ENCODE peak calls at places on chromosomes 13 and 19, in seven cellular contexts. One of them, this sample, is unnamed.

GRCh38 chr13:43848250-43848649 is 31.3 kb downstream of the CCDC122 start:
- DNase-seq in sigmoid colon: no peak
- DNase-seq in stomach: no peak
- DNase-seq in CD4-positive, alpha-beta memory T cell: no peak
- DNase-seq in IMR-90: peak; percentile 71
- DNase-seq in cardiac muscle cell: peak; percentile 92
- DNase-seq in psoas muscle: no peak
- DNase-seq in this sample: no peak

GRCh38 chr19:2097330-2098327 is 914 bp downstream of the IZUMO4 start:
- DNase-seq in psoas muscle: no peak
- DNase-seq in sigmoid colon: peak; percentile 80
- DNase-seq in stomach: no peak
- DNase-seq in cardiac muscle cell: no peak
- DNase-seq in CD4-positive, alpha-beta memory T cell: no peak
- DNase-seq in IMR-90: no peak
- DNase-seq in this sample: no peak

GRCh38 chr19:1130801-1131717 is 27.3 kb downstream of the GPX4 start:
- DNase-seq in cardiac muscle cell: peak; percentile 29
- DNase-seq in stomach: peak; percentile 46
- DNase-seq in sigmoid colon: no peak
- DNase-seq in CD4-positive, alpha-beta memory T cell: peak; percentile 57
- DNase-seq in psoas muscle: no peak
- DNase-seq in IMR-90: no peak
- DNase-seq in this sample: no peak

GRCh38 chr13:49421391-49421790 is 22.5 kb downstream of the CAB39L start:
- DNase-seq in IMR-90: no peak
- DNase-seq in cardiac muscle cell: peak; percentile 27
- DNase-seq in sigmoid colon: no peak
- DNase-seq in psoas muscle: no peak
- DNase-seq in CD4-positive, alpha-beta memory T cell: peak; percentile 5
- DNase-seq in stomach: no peak
- DNase-seq in this sample: peak; percentile 13

GRCh38 chr19:42095814-42096230 is 19.9 kb downstream of the ZNF574 start:
- DNase-seq in cardiac muscle cell: no peak
- DNase-seq in psoas muscle: no peak
- DNase-seq in CD4-positive, alpha-beta memory T cell: no peak
- DNase-seq in stomach: no peak
- DNase-seq in sigmoid colon: no peak
- DNase-seq in IMR-90: no peak
- DNase-seq in this sample: no peak

GRCh38 chr19:48348039-48348438 is 15.7 kb downstream of the TMEM143 start:
- DNase-seq in cardiac muscle cell: peak; percentile 20
- DNase-seq in sigmoid colon: no peak
- DNase-seq in CD4-positive, alpha-beta memory T cell: no peak
- DNase-seq in psoas muscle: no peak
- DNase-seq in stomach: no peak
- DNase-seq in IMR-90: no peak
- DNase-seq in this sample: peak; percentile 40

GRCh38 chr13:112615391-112615790 is 27.4 kb upstream of the TUBGCP3 start:
- DNase-seq in CD4-positive, alpha-beta memory T cell: no peak
- DNase-seq in cardiac muscle cell: no peak
- DNase-seq in stomach: no peak
- DNase-seq in psoas muscle: no peak
- DNase-seq in sigmoid colon: no peak
- DNase-seq in IMR-90: no peak
- DNase-seq in this sample: no peak

GRCh38 chr13:59901191-59901590 is 262.5 kb downstream of the DIAPH3 start:
- DNase-seq in cardiac muscle cell: no peak
- DNase-seq in CD4-positive, alpha-beta memory T cell: no peak
- DNase-seq in psoas muscle: no peak
- DNase-seq in IMR-90: no peak
- DNase-seq in sigmoid colon: no peak
- DNase-seq in stomach: no peak
- DNase-seq in this sample: no peak

GRCh38 chr13:24159921-24160324 is 597 bp upstream of the SPATA13 start:
- DNase-seq in sigmoid colon: no peak
- DNase-seq in psoas muscle: no peak
- DNase-seq in CD4-positive, alpha-beta memory T cell: no peak
- DNase-seq in stomach: no peak
- DNase-seq in cardiac muscle cell: no peak
- DNase-seq in IMR-90: no peak
- DNase-seq in this sample: no peak

DNA sequence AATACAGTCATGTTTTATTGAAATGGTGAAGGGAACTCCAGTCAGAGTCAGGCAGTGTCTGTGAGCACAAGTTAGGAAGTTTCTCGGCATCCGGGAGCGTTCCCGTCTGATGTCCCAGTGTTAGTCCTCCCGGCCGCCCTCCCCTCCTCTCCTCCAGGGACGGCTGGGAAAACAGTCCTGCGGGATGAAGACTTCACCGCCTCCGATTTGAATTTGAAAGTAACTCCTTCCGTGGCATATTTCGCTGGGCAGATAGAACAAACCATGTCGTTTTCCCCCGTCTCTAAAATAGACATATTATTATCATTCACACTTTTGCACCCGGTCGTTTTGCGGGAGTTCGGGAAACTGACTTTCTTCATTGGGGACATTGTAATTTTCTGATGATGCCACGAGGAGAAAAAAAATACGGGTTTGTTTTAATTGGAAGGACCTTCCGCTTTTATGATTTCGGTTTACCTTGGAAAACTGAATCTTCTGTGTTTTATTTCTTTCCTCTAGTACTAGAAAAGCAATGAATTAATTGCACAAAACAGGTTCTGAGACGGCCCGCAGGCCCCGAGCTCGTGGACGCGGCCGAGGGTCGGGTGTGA is 76.6 kb downstream of the ZIC5 start:
- DNase-seq in stomach: no peak
- DNase-seq in psoas muscle: no peak
- DNase-seq in IMR-90: no peak
- DNase-seq in CD4-positive, alpha-beta memory T cell: no peak
- DNase-seq in sigmoid colon: no peak
- DNase-seq in cardiac muscle cell: no peak
- DNase-seq in this sample: no peak
- H3K27me3 ChIP-seq in stomach: peaks cover 70% of the 10 kb centered on the region
- H3K27me3 ChIP-seq in psoas muscle: peaks cover 28% of the 10 kb centered on the region
- H3K27me3 ChIP-seq in IMR-90: peaks cover 68% of the 10 kb centered on the region
- H3K27me3 ChIP-seq in CD4-positive, alpha-beta memory T cell: peaks cover 19% of the 10 kb centered on the region
- H3K27me3 ChIP-seq in sigmoid colon: peaks cover 19% of the 10 kb centered on the region
- H3K27me3 ChIP-seq in cardiac muscle cell: peaks cover 56% of the 10 kb centered on the region
- H3K27me3 ChIP-seq in this sample: peaks cover 20% of the 10 kb centered on the region

DNA sequence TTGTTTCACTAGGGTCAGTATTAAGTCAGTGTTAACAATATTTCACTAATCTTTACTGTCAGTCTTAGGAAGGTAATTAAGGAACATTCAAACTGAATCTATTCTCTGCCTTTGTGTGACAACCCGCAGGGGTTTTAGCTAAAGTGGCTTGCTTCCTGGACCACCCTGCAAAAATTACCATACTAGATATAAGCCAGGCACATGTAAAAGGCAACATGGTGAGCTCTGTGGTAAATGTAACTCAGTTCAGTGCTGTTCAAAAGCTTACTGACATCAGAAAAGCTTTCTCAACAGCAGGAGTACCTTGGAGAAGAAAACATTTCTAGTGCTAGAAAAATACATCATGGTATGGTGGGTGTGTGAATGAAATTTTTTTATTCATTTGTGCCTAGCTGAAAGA is 116.7 kb downstream of the FREM2 start:
- DNase-seq in sigmoid colon: no peak
- DNase-seq in CD4-positive, alpha-beta memory T cell: no peak
- DNase-seq in psoas muscle: no peak
- DNase-seq in cardiac muscle cell: no peak
- DNase-seq in stomach: no peak
- DNase-seq in IMR-90: no peak
- DNase-seq in this sample: no peak
- H3K27ac ChIP-seq in sigmoid colon: no peak overlapping the region
- H3K27ac ChIP-seq in CD4-positive, alpha-beta memory T cell: no peak overlapping the region
- H3K27ac ChIP-seq in psoas muscle: no peak overlapping the region
- H3K27ac ChIP-seq in cardiac muscle cell: no peak overlapping the region
- H3K27ac ChIP-seq in stomach: no peak overlapping the region
- H3K27ac ChIP-seq in IMR-90: no peak overlapping the region
- H3K27ac ChIP-seq in this sample: no peak overlapping the region

DNA sequence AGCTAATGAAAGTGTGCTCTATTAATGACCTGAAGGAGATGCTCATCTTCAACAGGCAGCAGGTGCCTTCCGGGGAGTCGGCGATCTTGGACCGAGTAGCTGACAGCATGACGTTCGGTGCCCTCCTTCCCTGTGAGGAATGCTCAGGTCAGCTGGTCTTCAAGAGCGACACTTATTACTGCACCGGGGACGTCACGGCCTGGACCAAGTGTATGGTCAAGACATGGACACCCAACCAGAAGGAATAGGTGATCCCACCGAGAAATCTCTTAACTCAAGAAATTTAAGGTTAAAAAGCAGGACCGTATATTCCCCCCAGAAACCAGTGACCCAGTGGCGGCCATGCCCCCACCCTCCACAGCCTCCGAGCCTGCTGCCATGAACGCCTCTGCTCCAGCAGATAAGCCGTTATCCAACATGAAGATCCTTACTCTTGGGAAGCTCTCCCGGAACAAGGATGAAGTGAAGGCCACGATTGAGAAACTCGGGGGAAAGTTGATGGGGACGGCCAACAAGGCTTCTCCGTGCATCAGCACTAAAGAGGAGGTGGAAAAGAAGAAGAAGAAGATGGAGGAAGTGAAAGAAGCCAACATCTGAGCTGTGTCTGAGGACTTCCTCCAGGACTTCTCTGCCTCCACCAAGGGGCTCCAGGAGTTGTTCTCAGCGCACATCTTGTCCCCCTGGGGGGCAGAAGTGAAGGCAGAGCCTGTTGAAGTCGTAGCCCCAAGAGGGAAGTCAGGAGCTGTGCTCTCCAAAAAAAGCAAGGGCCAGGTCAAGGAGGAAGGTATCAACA is 22.8 kb upstream of the ANKRD10 start:
- DNase-seq in stomach: no peak
- DNase-seq in sigmoid colon: no peak
- DNase-seq in IMR-90: no peak
- DNase-seq in cardiac muscle cell: no peak
- DNase-seq in psoas muscle: no peak
- DNase-seq in CD4-positive, alpha-beta memory T cell: no peak
- DNase-seq in this sample: no peak
- H3K27me3 ChIP-seq in stomach: no peaks in the 10 kb centered on the region
- H3K27me3 ChIP-seq in sigmoid colon: no peaks in the 10 kb centered on the region
- H3K27me3 ChIP-seq in IMR-90: no peaks in the 10 kb centered on the region
- H3K27me3 ChIP-seq in cardiac muscle cell: no peaks in the 10 kb centered on the region
- H3K27me3 ChIP-seq in psoas muscle: no peaks in the 10 kb centered on the region
- H3K27me3 ChIP-seq in CD4-positive, alpha-beta memory T cell: no peaks in the 10 kb centered on the region
- H3K27me3 ChIP-seq in this sample: no peaks in the 10 kb centered on the region

DNA sequence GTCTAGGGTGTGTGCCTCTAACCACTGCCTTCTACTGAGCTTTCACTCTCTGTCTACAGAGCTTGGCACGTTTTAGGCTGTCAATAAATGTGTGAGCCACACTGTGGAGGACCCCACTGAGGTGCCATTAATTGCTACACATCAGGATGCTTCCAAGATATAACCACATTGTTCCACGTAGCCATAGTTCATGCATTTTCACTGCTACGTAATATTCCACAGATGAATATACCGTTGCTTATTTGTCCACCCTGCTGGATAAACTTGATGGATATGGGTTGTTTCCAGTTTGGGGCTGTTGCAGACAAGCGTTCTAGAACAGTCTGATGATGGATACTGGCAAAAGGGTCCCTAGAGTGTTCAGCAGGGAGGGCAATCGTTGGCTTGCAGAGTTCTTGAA is 11.3 kb upstream of the NUMBL start:
- DNase-seq in cardiac muscle cell: no peak
- DNase-seq in sigmoid colon: no peak
- DNase-seq in IMR-90: no peak
- DNase-seq in stomach: no peak
- DNase-seq in psoas muscle: no peak
- DNase-seq in CD4-positive, alpha-beta memory T cell: no peak
- DNase-seq in this sample: no peak
- H3K27ac ChIP-seq in cardiac muscle cell: no peak overlapping the region
- H3K27ac ChIP-seq in sigmoid colon: peak overlapping the region; percentile 69
- H3K27ac ChIP-seq in IMR-90: no peak overlapping the region
- H3K27ac ChIP-seq in stomach: no peak overlapping the region
- H3K27ac ChIP-seq in psoas muscle: no peak overlapping the region
- H3K27ac ChIP-seq in CD4-positive, alpha-beta memory T cell: no peak overlapping the region
- H3K27ac ChIP-seq in this sample: no peak overlapping the region

GRCh38 chr19:35297922-35298321 is 6.0 kb downstream of the MAG start:
- DNase-seq in psoas muscle: no peak
- DNase-seq in CD4-positive, alpha-beta memory T cell: no peak
- DNase-seq in sigmoid colon: no peak
- DNase-seq in IMR-90: no peak
- DNase-seq in stomach: no peak
- DNase-seq in cardiac muscle cell: no peak
- DNase-seq in this sample: no peak
- H3K27me3 ChIP-seq in psoas muscle: peaks cover 7% of the 10 kb centered on the region
- H3K27me3 ChIP-seq in CD4-positive, alpha-beta memory T cell: no peaks in the 10 kb centered on the region
- H3K27me3 ChIP-seq in sigmoid colon: peaks cover 8% of the 10 kb centered on the region
- H3K27me3 ChIP-seq in IMR-90: peaks cover 18% of the 10 kb centered on the region
- H3K27me3 ChIP-seq in stomach: peaks cover 74% of the 10 kb centered on the region
- H3K27me3 ChIP-seq in cardiac muscle cell: no peaks in the 10 kb centered on the region
- H3K27me3 ChIP-seq in this sample: no peaks in the 10 kb centered on the region

This sample was measured in thyroid gland.